ENCODE peak calls at places on chromosomes 2 and 18, in seven cellular contexts. One of them, this sample, is unnamed.

GRCh38 chr2:12549641-12550040 is 167.1 kb upstream of the TRIB2 start:
- DNase-seq in substantia nigra: no peak
- DNase-seq in stimulated activated naive CD4-positive, alpha-beta T cell treated with Interleukin-2 at 50 U/mL for 16 hours: no peak
- DNase-seq in astrocyte: peak
- DNase-seq in sciatic nerve: no peak
- DNase-seq in NCI-H2081: no peak
- DNase-seq in HS-5: no peak
- DNase-seq in this sample: no peak

GRCh38 chr18:11880586-11881304 is 27.4 kb downstream of the MPPE1 start:
- DNase-seq in substantia nigra: no peak
- DNase-seq in stimulated activated naive CD4-positive, alpha-beta T cell treated with Interleukin-2 at 50 U/mL for 16 hours: no peak
- DNase-seq in astrocyte: no peak
- DNase-seq in sciatic nerve: no peak
- DNase-seq in NCI-H2081: no peak
- DNase-seq in HS-5: no peak
- DNase-seq in this sample: no peak

GRCh38 chr2:146978891-146979555 is 865.8 kb upstream of the ACVR2A start:
- DNase-seq in substantia nigra: no peak
- DNase-seq in stimulated activated naive CD4-positive, alpha-beta T cell treated with Interleukin-2 at 50 U/mL for 16 hours: no peak
- DNase-seq in astrocyte: peak
- DNase-seq in sciatic nerve: no peak
- DNase-seq in NCI-H2081: no peak
- DNase-seq in HS-5: no peak
- DNase-seq in this sample: no peak

GRCh38 chr2:149489452-149489851 is 98.1 kb downstream of the MMADHC start:
- DNase-seq in substantia nigra: no peak
- DNase-seq in stimulated activated naive CD4-positive, alpha-beta T cell treated with Interleukin-2 at 50 U/mL for 16 hours: no peak
- DNase-seq in astrocyte: no peak
- DNase-seq in sciatic nerve: no peak
- DNase-seq in NCI-H2081: no peak
- DNase-seq in HS-5: no peak
- DNase-seq in this sample: no peak

GRCh38 chr2:175003875-175004729 is 1.1 kb downstream of the CHN1 start:
- DNase-seq in substantia nigra: no peak
- DNase-seq in stimulated activated naive CD4-positive, alpha-beta T cell treated with Interleukin-2 at 50 U/mL for 16 hours: no peak
- DNase-seq in astrocyte: no peak
- DNase-seq in sciatic nerve: no peak
- DNase-seq in NCI-H2081: peak
- DNase-seq in HS-5: no peak
- DNase-seq in this sample: no peak

GRCh38 chr2:185567940-185568339 is 170.7 kb upstream of the FSIP2 start:
- DNase-seq in substantia nigra: no peak
- DNase-seq in stimulated activated naive CD4-positive, alpha-beta T cell treated with Interleukin-2 at 50 U/mL for 16 hours: no peak
- DNase-seq in astrocyte: no peak
- DNase-seq in sciatic nerve: no peak
- DNase-seq in NCI-H2081: no peak
- DNase-seq in HS-5: no peak
- DNase-seq in this sample: no peak

GRCh38 chr2:60512641-60513040 is 40.8 kb downstream of the BCL11A start:
- DNase-seq in substantia nigra: no peak
- DNase-seq in stimulated activated naive CD4-positive, alpha-beta T cell treated with Interleukin-2 at 50 U/mL for 16 hours: no peak
- DNase-seq in astrocyte: peak
- DNase-seq in sciatic nerve: no peak
- DNase-seq in NCI-H2081: no peak
- DNase-seq in HS-5: no peak
- DNase-seq in this sample: no peak

GRCh38 chr2:176093145-176093888 is 796 bp downstream of the HOXD13 start:
- DNase-seq in substantia nigra: no peak
- DNase-seq in stimulated activated naive CD4-positive, alpha-beta T cell treated with Interleukin-2 at 50 U/mL for 16 hours: no peak
- DNase-seq in astrocyte: no peak
- DNase-seq in sciatic nerve: no peak
- DNase-seq in NCI-H2081: no peak
- DNase-seq in HS-5: no peak
- DNase-seq in this sample: peak

GRCh38 chr2:52658598-52658997 is 1109.0 kb upstream of the CHAC2 start:
- DNase-seq in substantia nigra: no peak
- DNase-seq in stimulated activated naive CD4-positive, alpha-beta T cell treated with Interleukin-2 at 50 U/mL for 16 hours: no peak
- DNase-seq in astrocyte: peak
- DNase-seq in sciatic nerve: no peak
- DNase-seq in NCI-H2081: no peak
- DNase-seq in HS-5: peak
- DNase-seq in this sample: no peak